ENCODE peak calls at places on chromosomes 3 and 15, in seven cellular contexts. F is tibial nerve, A is A549, Q is ovary, O is stomach, X is K562, B is GM12878. N is an unnamed sample.

GRCh38 chr15:40929730-40930429 is 740 bp downstream of the DLL4 start:
- DNase-seq in Q (no peak), X (peak; percentile 71), A (peak; percentile 56), F (no peak), O (peak; percentile 63), B (no peak), N (peak; percentile 61)

GRCh38 chr15:85333132-85333831 is 47.1 kb upstream of the AKAP13 start:
- DNase-seq in O (no peak), F (no peak), A (no peak), B (no peak), X (no peak), Q (no peak), N (no peak)

GRCh38 chr3:153138267-153139210 is 23.5 kb upstream of the RAP2B start:
- DNase-seq in B (peak; percentile 89), X (peak; percentile 17), Q (no peak), F (no peak), A (peak; percentile 95), O (peak; percentile 70), N (peak; percentile 82)

GRCh38 chr3:16905704-16906103 is 20.9 kb downstream of the PLCL2 start:
- DNase-seq in O (no peak), X (no peak), F (no peak), B (no peak), A (no peak), Q (no peak), N (no peak)

GRCh38 chr15:50181983-50182232 is at the start of gene SLC27A2:
- DNase-seq in Q (peak; percentile 17), A (peak; percentile 51), B (no peak), O (peak; percentile 46), F (no peak), X (peak; percentile 75), N (peak; percentile 70)

GRCh38 chr3:141410861-141411771 is 42.8 kb downstream of the ZBTB38 start:
- DNase-seq in Q (no peak), B (no peak), F (no peak), O (no peak), A (peak; percentile 81), X (no peak), N (peak; percentile 41)

GRCh38 chr15:29812384-29812694 is 9.9 kb downstream of the TJP1 start:
- DNase-seq in B (no peak), F (no peak), O (no peak), A (peak; percentile 27), X (no peak), Q (no peak), N (no peak)

GRCh38 chr15:42808921-42809320 is 72.0 kb upstream of the CDAN1 start:
- DNase-seq in X (no peak), O (no peak), A (no peak), Q (no peak), F (no peak), B (no peak), N (no peak)

GRCh38 chr3:50610181-50610971 is 1.2 kb downstream of the CISH start:
- DNase-seq in F (no peak), X (peak; percentile 83), A (no peak), O (peak; percentile 84), B (no peak), Q (peak; percentile 71), N (peak; percentile 86)

GRCh38 chr15:80567721-80568157 is 127.4 kb upstream of the ABHD17C start:
- DNase-seq in X (peak; percentile 56), F (peak; percentile 23), A (peak; percentile 84), B (no peak), Q (peak; percentile 48), O (peak; percentile 49), N (peak; percentile 54)

GRCh38 chr3:44326515-44326914 is 12.1 kb upstream of the TCAIM start:
- DNase-seq in F (no peak), X (no peak), B (no peak), Q (no peak), A (no peak), O (no peak), N (no peak)

GRCh38 chr3:15815696-15816095 is 17.9 kb upstream of the ANKRD28 start:
- DNase-seq in A (peak; percentile 78), Q (no peak), B (no peak), X (peak; percentile 34), O (no peak), F (no peak), N (no peak)

GRCh38 chr3:130896101-130896500 is 2.2 kb downstream of the ATP2C1 start:
- DNase-seq in F (no peak), B (no peak), A (no peak), X (peak; percentile 42), O (no peak), Q (no peak), N (no peak)

GRCh38 chr15:58124585-58124984 is 13.6 kb upstream of the AQP9 start:
- DNase-seq in A (no peak), Q (no peak), B (no peak), O (no peak), F (no peak), X (no peak), N (no peak)

GRCh38 chr15:69665641-69666091 is 213.0 kb downstream of the RPLP1 start:
- DNase-seq in X (no peak), Q (peak; percentile 38), F (no peak), B (no peak), A (no peak), O (no peak), N (no peak)

GRCh38 chr15:69663441-69663840 is 210.8 kb downstream of the RPLP1 start:
- DNase-seq in O (no peak), X (no peak), B (no peak), F (no peak), A (no peak), Q (no peak), N (no peak)

GRCh38 chr15:69663982-69664381 is 211.4 kb downstream of the RPLP1 start:
- DNase-seq in B (no peak), F (no peak), X (no peak), Q (no peak), O (no peak), A (no peak), N (no peak)

GRCh38 chr15:69666441-69666882 is 213.8 kb downstream of the RPLP1 start:
- DNase-seq in F (no peak), X (peak; percentile 9), A (no peak), O (no peak), Q (peak; percentile 47), B (no peak), N (peak; percentile 17)

DNA sequence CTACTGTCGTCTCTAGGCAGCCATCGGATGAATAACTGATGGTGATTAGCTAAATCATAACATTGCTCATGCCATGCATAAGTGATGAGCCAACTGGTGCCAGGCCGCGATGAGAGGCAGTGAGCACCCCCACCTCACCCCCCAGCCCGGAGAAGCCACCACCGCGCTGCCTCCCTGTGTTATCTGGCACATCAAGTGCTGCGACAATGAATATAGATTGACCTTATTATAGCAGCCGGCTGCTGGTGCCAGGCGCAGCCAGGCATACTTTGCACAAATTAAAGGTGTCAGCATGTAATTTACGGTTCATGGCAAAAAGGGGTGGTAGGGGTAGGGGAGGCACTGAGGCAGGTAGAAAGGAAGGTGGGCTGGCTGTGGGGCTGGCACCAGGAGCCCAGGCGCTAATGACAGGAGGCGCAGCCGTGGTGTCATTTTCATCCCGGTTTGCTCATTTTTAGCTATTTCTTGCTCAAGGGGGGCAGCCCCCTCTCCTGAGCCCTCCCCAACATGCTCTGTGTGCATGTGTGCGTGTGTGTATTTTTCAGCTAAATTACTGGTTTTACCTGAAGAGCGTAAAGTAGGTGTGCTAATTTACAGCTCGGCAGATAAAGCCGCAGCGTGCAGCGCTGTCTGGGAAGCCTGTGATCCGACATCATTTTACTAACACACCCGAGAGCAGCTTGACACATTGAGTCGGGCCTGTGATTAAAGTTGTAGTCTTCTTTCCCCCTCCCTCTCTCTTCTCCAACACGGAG is 212.1 kb downstream of the RPLP1 start:
- DNase-seq in A (no peak), F (no peak), B (no peak), O (no peak), Q (no peak), X (no peak), N (no peak)
- TF ChIP-seq EP300 in A (no peak), F (no peak), B (no peak), O (no peak), Q (no peak), X (no peak), N (no peak)

DNA sequence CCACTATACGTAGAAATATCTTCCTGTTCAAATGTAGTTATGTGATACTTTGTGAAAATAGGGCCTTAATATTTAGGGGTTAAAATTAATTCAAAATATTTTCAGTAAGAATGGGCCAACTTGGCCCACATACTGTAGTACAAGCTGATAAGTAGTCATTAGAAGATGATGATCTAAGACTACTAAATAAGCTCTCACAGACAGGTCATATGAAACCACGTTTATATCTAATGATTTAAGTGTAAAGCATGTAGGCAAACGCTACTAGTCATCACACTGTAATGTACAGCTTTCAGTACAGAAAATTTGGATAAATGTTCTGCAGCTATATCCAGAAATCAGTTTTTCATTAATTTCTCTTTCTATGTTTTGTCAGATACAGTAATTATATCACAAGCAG is 228.6 kb downstream of the UBE2E2 start:
- DNase-seq in O (no peak), A (no peak), F (no peak), B (no peak), X (no peak), Q (no peak), N (no peak)
- TF ChIP-seq EP300 in O (no peak), A (no peak), F (no peak), B (no peak), X (no peak), Q (no peak), N (no peak)

DNA sequence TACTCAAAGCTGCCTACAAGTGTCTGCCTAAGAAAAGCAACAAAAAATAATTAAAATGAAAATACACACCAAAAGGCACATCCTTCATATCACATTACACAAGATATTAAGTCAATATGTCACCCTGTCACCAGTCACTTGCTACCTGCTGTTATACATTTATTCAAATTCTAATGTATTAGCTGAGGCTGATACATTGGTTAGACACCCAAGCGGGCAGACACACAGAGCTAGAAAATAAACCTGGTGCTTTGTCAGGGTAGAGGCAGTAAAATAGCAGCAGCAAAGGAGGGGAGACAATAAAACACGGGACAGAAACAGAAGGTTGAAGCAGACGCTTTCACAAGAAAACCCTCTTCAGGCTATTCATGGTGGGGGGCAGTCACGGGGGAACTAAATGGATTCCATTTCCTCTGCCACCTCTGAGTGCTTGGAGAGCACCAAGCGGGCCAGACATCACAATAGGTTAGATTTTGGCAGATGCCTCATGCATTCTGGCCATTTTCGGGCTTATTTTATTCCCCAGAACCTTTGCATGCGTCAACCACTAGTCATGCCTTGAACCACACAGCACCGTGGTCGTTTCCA is 82.4 kb downstream of the RORA start:
- DNase-seq in Q (no peak), A (no peak), B (no peak), X (no peak), F (no peak), O (no peak), N (no peak)
- TF ChIP-seq EP300 in Q (no peak), A (no peak), B (no peak), X (no peak), F (no peak), O (no peak), N (no peak)

DNA sequence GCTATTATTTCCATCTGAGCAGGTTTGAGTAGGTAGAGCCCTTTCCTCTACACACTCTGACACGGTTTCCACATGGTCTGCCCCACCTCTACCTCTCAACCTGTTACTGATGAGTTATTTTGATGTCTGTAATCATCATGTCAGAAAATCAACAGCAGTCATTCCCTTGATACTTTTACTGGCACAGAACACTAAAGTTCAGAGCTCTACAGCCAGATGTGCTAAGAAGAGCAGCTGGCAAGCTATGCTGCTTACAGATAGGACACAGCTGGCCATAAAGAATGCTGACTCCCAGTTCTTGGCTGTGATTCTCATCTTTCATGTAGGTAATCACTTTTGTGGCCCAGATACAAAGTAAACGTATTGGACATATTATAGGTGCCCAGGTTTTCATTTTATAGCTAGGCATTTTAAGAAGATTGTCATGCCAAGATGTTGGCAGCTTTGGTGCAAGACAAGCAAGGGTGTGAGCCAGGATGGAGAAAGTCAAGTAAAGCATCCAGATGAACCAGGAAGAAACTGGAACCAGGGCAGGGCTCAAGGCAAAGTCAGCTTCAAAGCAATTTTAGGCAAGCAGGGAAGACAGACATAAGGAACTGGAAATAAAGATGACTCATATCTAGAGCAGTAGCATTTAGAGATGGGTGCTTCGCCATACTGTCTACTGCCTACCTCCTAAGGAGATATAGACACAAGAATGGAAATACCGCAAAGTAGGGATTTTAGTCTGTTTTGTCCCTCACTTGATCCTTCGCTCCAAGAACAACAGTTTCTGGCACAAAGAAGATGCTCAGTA is 59.7 kb downstream of the RYR3 start:
- DNase-seq in X (no peak), Q (no peak), F (no peak), O (no peak), A (no peak), B (no peak), N (no peak)
- TF ChIP-seq EP300 in X (no peak), Q (no peak), F (no peak), O (no peak), A (no peak), B (no peak), N (no peak)

N was measured in transverse colon.